ENCODE peak calls at places on chromosomes 12 and 14, in four cellular contexts. Z is cardiac muscle cell, F is body of pancreas, M is lower lobe of right lung. D is an unnamed sample.

GRCh38 chr12:101655400-101655799 is 42.0 kb upstream of the CHPT1 start:
- DNase-seq in Z (peak; percentile 14), M (no peak), F (no peak), D (no peak)

GRCh38 chr12:49331360-49332222 is 5.4 kb downstream of the C1QL4 start:
- DNase-seq in F (peak; percentile 84), Z (peak; percentile 81), M (peak; percentile 76), D (no peak)

GRCh38 chr14:29227631-29228030 is 461.0 kb downstream of the FOXG1 start:
- DNase-seq in M (no peak), Z (no peak), F (no peak), D (no peak)

GRCh38 chr14:80645667-80646413 is 295.7 kb downstream of the CEP128 start:
- DNase-seq in Z (no peak), F (no peak), M (no peak), D (no peak)

GRCh38 chr14:42391146-42391821 is 784.6 kb downstream of the LRFN5 start:
- DNase-seq in Z (no peak), F (no peak), M (no peak), D (no peak)

GRCh38 chr12:14554281-14555008 is 13.2 kb downstream of the PLBD1 start:
- DNase-seq in Z (peak; percentile 92), M (peak; percentile 94), F (peak; percentile 91), D (no peak)

GRCh38 chr12:95118138-95118787 is 44.8 kb upstream of the NR2C1 start:
- DNase-seq in F (no peak), M (no peak), Z (peak; percentile 18), D (no peak)

GRCh38 chr14:93137864-93138263 is 22.1 kb upstream of the ITPK1 start:
- DNase-seq in Z (peak; percentile 61), F (peak; percentile 92), M (peak; percentile 73), D (no peak)

GRCh38 chr12:68391905-68392304 is 59.7 kb upstream of the MDM1 start:
- DNase-seq in F (no peak), M (no peak), Z (no peak), D (no peak)

GRCh38 chr12:57178213-57178612 is 30.8 kb upstream of the LRP1-AS start:
- DNase-seq in Z (no peak), M (no peak), F (no peak), D (no peak)

GRCh38 chr12:124646385-124647230 is 79.2 kb upstream of the NCOR2 start:
- DNase-seq in F (no peak), M (peak; percentile 76), Z (no peak), D (no peak)

GRCh38 chr14:33938131-33938949 is 12.5 kb downstream of the EGLN3 start:
- DNase-seq in Z (peak; percentile 91), M (no peak), F (peak; percentile 91), D (no peak)

GRCh38 chr14:34003691-34004090 is 52.8 kb upstream of the EGLN3 start:
- DNase-seq in Z (no peak), M (no peak), F (no peak), D (no peak)

GRCh38 chr14:75254381-75254821 is 24.2 kb upstream of the FOS start:
- DNase-seq in M (peak; percentile 58), F (peak; percentile 84), Z (no peak), D (no peak)

GRCh38 chr14:89746654-89747053 is 207.9 kb downstream of the EFCAB11 start:
- DNase-seq in M (no peak), F (no peak), Z (no peak), D (no peak)

GRCh38 chr14:67557118-67557517 is 24.0 kb downstream of the PLEKHH1 start:
- DNase-seq in Z (no peak), F (no peak), M (no peak), D (no peak)

GRCh38 chr14:59055439-59056045 is 132.9 kb upstream of the DAAM1 start:
- DNase-seq in M (no peak), Z (peak; percentile 57), F (peak; percentile 28), D (no peak)

GRCh38 chr14:65849558-65849957 is 437.0 kb downstream of the FUT8 start:
- DNase-seq in Z (peak; percentile 38), M (no peak), F (no peak), D (no peak)

GRCh38 chr14:53462931-53463778 is 310.0 kb upstream of the DDHD1 start:
- DNase-seq in M (peak; percentile 76), F (no peak), Z (peak; percentile 96), D (no peak)

GRCh38 chr12:93387780-93388179 is 10.1 kb downstream of the NUDT4 start:
- DNase-seq in M (no peak), Z (no peak), F (no peak), D (no peak)

GRCh38 chr14:54509546-54510501 is at the start of gene CGRRF1:
- DNase-seq in Z (peak; percentile 99), F (peak; percentile 98), M (peak; percentile 99), D (peak; percentile 94)

GRCh38 chr12:12804011-12804410 is 9.1 kb upstream of the DDX47 start:
- DNase-seq in Z (no peak), F (no peak), M (no peak), D (no peak)

GRCh38 chr12:14949631-14950030 is 11.3 kb upstream of the ERP27 start:
- DNase-seq in F (no peak), Z (no peak), M (no peak), D (no peak)

GRCh38 chr12:114799574-114800487 is 115.9 kb upstream of the TBX3 start:
- DNase-seq in F (peak; percentile 83), M (peak; percentile 60), Z (peak; percentile 96), D (no peak)

GRCh38 chr12:4809449-4810218 is 89.4 kb downstream of the GALNT8 start:
- DNase-seq in Z (no peak), F (no peak), M (no peak), D (no peak)

GRCh38 chr12:104670439-104671406 is 214.0 kb downstream of the CHST11 start:
- DNase-seq in F (no peak), M (peak; percentile 76), Z (no peak), D (no peak)

GRCh38 chr14:104367811-104368750 is 211.5 kb upstream of the C14orf180 start:
- DNase-seq in Z (no peak), F (no peak), M (peak; percentile 30), D (no peak)

GRCh38 chr12:110339184-110339952 is 58.3 kb downstream of the ATP2A2 start:
- DNase-seq in F (no peak), Z (no peak), M (no peak), D (no peak)

GRCh38 chr14:66634876-66635275 is 126.9 kb downstream of the GPHN start:
- DNase-seq in M (no peak), F (peak; percentile 28), Z (peak; percentile 31), D (no peak)

GRCh38 chr12:26813812-26814211 is 19.2 kb downstream of the ITPR2 start:
- DNase-seq in Z (no peak), M (no peak), F (no peak), D (no peak)

GRCh38 chr14:86296173-86296572 is 766.2 kb downstream of the FLRT2 start:
- DNase-seq in F (no peak), Z (no peak), M (no peak), D (no peak)

GRCh38 chr14:80946797-80947196 is 5.3 kb upstream of the CEP128 start:
- DNase-seq in Z (no peak), F (no peak), M (no peak), D (no peak)

GRCh38 chr12:94418517-94418916 is 41.1 kb downstream of the CEP83 start:
- DNase-seq in F (no peak), Z (no peak), M (no peak), D (no peak)

GRCh38 chr14:50062438-50063039 is 53.8 kb downstream of the VCPKMT start:
- DNase-seq in M (no peak), F (peak; percentile 72), Z (peak; percentile 22), D (peak; percentile 87)

GRCh38 chr12:112430929-112431328 is 12.2 kb downstream of the PTPN11 start:
- DNase-seq in Z (no peak), M (no peak), F (no peak), D (no peak)

GRCh38 chr12:6960291-6961277 is 9.4 kb downstream of the PTPN6 start:
- DNase-seq in M (no peak), Z (no peak), F (no peak), D (peak; percentile 40)
- H3K4me3 ChIP-seq in M (peak overlapping the region; percentile 55), Z (no peak overlapping the region), F (no peak overlapping the region), D (peak overlapping the region; percentile 10)

DNA sequence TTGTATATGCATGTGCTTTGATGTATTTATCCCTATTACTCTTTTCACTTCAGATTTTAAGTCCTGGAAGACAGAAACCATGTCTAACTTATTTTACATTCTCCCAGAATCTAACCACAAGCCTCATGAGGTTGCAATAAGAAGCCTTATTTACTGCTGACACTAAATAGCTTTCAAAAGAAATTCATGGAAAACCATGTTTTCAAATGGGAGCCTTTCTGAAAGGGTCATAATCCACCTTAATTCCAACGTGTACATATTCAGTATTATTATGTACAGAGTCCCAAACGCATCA is 34.4 kb downstream of the CORO1C start:
- DNase-seq in Z (no peak), F (no peak), M (no peak), D (no peak)
- H3K4me1 ChIP-seq in Z (peaks cover 41% of the 10 kb centered on the region), F (peaks cover 5% of the 10 kb centered on the region), M (peaks cover 54% of the 10 kb centered on the region), D (peaks cover 13% of the 10 kb centered on the region)

GRCh38 chr12:54286042-54286931 is 5.8 kb downstream of the HNRNPA1 start:
- DNase-seq in F (no peak), M (no peak), Z (peak; percentile 77), D (no peak)
- H3K27ac ChIP-seq in F (peak overlapping the region; percentile 1), M (no peak overlapping the region), Z (peak overlapping the region; percentile 71), D (no peak overlapping the region)

DNA sequence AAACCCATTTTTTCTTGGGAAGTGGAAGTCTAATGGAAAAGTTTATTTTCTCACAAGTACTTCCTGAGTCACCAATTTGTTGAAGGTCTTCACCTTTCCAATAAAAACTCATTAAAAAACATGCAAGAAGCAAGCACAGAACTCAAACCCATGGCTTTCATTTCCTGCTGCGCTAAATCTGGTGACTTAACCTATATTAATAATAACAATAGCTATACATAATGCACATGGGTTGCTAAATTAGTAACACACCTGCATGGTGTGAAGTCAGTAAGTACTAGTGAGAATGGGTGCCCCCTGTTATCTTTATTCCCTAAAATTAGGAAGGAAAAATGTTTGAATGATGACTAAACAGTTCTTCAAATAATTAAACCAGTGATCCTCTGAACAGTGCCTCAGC is 52.3 kb downstream of the PPP2R5C start:
- DNase-seq in M (no peak), F (no peak), Z (no peak), D (no peak)
- H3K4me3 ChIP-seq in M (no peak overlapping the region), F (no peak overlapping the region), Z (no peak overlapping the region), D (peak overlapping the region; percentile 97)

DNA sequence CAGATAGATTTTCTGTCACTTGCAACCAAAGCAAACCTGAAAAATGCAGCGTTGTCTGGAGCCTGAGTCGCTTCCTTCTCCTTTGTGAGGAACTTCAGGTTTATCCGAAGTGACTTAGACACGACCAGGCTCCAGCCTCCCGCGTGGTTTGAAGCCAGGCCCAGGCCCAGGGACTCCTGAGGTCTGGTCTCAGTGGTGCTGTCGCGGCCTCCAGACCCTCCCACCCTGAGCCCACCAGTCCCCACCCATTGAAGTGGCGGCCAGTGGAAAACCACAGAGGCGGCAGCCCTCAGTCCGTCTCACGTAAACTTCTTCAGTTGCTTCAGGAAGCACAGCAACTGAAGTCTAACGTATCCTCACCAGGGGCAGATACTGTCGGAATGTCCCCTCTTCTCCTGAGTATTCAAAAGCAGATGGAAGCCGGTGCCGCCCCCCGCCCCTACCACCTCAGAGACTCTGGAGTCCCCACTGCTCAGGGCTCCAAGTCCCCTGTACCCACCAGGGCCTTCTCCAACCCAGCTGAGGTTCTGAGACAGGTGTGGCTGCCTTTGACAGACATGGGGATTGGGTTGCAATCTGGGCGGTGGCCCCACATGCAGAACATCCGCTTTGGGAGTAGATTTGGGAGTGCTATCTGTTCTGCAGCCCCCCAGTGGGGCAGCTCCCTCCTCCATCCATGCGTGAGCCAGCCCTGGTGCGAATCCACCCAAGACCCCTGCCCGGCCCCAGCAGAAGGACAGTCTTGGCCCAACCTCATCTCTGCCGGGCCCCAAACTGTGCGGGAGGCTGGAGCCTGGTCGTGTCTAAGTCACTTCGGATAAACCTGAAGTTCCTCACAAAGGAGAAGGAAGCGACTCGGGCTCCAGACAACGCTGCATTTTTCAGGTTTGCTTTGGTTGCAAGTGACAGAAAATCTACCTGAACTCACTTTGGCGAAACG is 26.6 kb upstream of the GALNT9 start:
- DNase-seq in F (no peak), Z (no peak), M (peak; percentile 30), D (no peak)
- H3K4me1 ChIP-seq in F (no peaks in the 10 kb centered on the region), Z (no peaks in the 10 kb centered on the region), M (no peaks in the 10 kb centered on the region), D (no peaks in the 10 kb centered on the region)

D was measured in CD4-positive, alpha-beta memory T cell.